ENCODE peak calls at places on chromosome 16, in seven cellular contexts. D is tibial nerve; Q is ascending aorta; B is cardiac muscle cell; P is CD4-positive, alpha-beta memory T cell; I is CD8-positive, alpha-beta T cell; H is stomach. G is an unnamed sample. For H3K27me3, the result is how much of the 10 kb centered on the place peaks cover.

GRCh38 chr16:86577314-86577971 is 906 bp upstream of the FOXL1 start:
- DNase-seq in D (no peak), Q (peak), B (no peak), P (no peak), I (no peak), H (no peak), G (no peak)

GRCh38 chr16:89143911-89144675 is 27.5 kb upstream of the CDH15 start:
- DNase-seq in D (no peak), Q (no peak), B (no peak), P (no peak), I (no peak), H (no peak), G (no peak)

GRCh38 chr16:66278111-66278531 is 88.4 kb upstream of the CDH5 start:
- DNase-seq in D (no peak), Q (no peak), B (no peak), P (no peak), I (no peak), H (peak), G (no peak)

GRCh38 chr16:87953308-87954208 is 2.3 kb downstream of the BANP start:
- DNase-seq in D (no peak), Q (no peak), B (no peak), P (no peak), I (no peak), H (no peak), G (no peak)

GRCh38 chr16:35311475-35311874 is 1852.1 kb downstream of the TP53TG3F start:
- DNase-seq in D (no peak), Q (no peak), B (no peak), P (no peak), I (no peak), H (no peak), G (no peak)

GRCh38 chr16:23186171-23186570 is 3.6 kb downstream of the SCNN1G start:
- DNase-seq in D (no peak), Q (no peak), B (no peak), P (no peak), I (no peak), H (no peak), G (no peak)

GRCh38 chr16:68093816-68094613 is 8.8 kb downstream of the NFATC3 start:
- DNase-seq in D (no peak), Q (no peak), B (peak), P (peak), I (no peak), H (no peak), G (no peak)

GRCh38 chr16:10992112-10992511 is 47.7 kb downstream of the CLEC16A start:
- DNase-seq in D (no peak), Q (no peak), B (no peak), P (no peak), I (no peak), H (no peak), G (no peak)

GRCh38 chr16:72474511-72475123 is 302.7 kb upstream of the PMFBP1 start:
- DNase-seq in D (no peak), Q (no peak), B (no peak), P (no peak), I (no peak), H (no peak), G (no peak)

GRCh38 chr16:10871157-10871991 is 5.6 kb upstream of the CIITA start:
- DNase-seq in D (no peak), Q (no peak), B (no peak), P (no peak), I (peak), H (peak), G (peak)

GRCh38 chr16:87570938-87571867 is 31.1 kb upstream of the JPH3 start:
- DNase-seq in D (no peak), Q (peak), B (peak), P (no peak), I (no peak), H (peak), G (no peak)

GRCh38 chr16:52141871-52142270 is 405.1 kb downstream of the TOX3 start:
- DNase-seq in D (no peak), Q (no peak), B (no peak), P (no peak), I (no peak), H (no peak), G (no peak)

GRCh38 chr16:52773026-52773425 is 226.1 kb upstream of the TOX3 start:
- DNase-seq in D (no peak), Q (no peak), B (peak), P (no peak), I (no peak), H (no peak), G (no peak)

GRCh38 chr16:31213342-31213741 is 577 bp upstream of the TRIM72 start:
- DNase-seq in D (no peak), Q (no peak), B (no peak), P (no peak), I (no peak), H (no peak), G (no peak)

GRCh38 chr16:12903325-12904040 is 2.1 kb downstream of the SHISA9 start:
- DNase-seq in D (no peak), Q (no peak), B (peak), P (no peak), I (no peak), H (no peak), G (no peak)

GRCh38 chr16:10090816-10091215 is 91.4 kb downstream of the GRIN2A start:
- DNase-seq in D (no peak), Q (no peak), B (no peak), P (no peak), I (no peak), H (no peak), G (no peak)

GRCh38 chr16:89410322-89410721 is 80.0 kb downstream of the ANKRD11 start:
- DNase-seq in D (no peak), Q (no peak), B (no peak), P (no peak), I (no peak), H (no peak), G (no peak)

GRCh38 chr16:2874032-2874431 is 9.0 kb upstream of the FLYWCH2 start:
- DNase-seq in D (no peak), Q (no peak), B (no peak), P (no peak), I (no peak), H (no peak), G (no peak)

GRCh38 chr16:20257234-20257633 is 70.1 kb downstream of the GP2 start:
- DNase-seq in D (no peak), Q (no peak), B (no peak), P (no peak), I (no peak), H (no peak), G (no peak)

GRCh38 chr16:4338712-4339299 is 12.3 kb downstream of the PAM16 start:
- DNase-seq in D (no peak), Q (no peak), B (no peak), P (no peak), I (no peak), H (no peak), G (no peak)

GRCh38 chr16:55711959-55712876 is 56.4 kb downstream of the SLC6A2 start:
- DNase-seq in D (peak), Q (no peak), B (peak), P (peak), I (peak), H (peak), G (peak)

GRCh38 chr16:6977906-6978305 is 354.7 kb upstream of the RBFOX1 start:
- DNase-seq in D (no peak), Q (no peak), B (no peak), P (no peak), I (no peak), H (no peak), G (no peak)

GRCh38 chr16:30065943-30066881 is 652 bp downstream of the ALDOA start:
- DNase-seq in D (no peak), Q (no peak), B (peak), P (no peak), I (peak), H (no peak), G (peak)

GRCh38 chr16:68227850-68228553 is 7.9 kb downstream of the ESRP2 start:
- DNase-seq in D (no peak), Q (no peak), B (no peak), P (no peak), I (no peak), H (peak), G (no peak)

DNA sequence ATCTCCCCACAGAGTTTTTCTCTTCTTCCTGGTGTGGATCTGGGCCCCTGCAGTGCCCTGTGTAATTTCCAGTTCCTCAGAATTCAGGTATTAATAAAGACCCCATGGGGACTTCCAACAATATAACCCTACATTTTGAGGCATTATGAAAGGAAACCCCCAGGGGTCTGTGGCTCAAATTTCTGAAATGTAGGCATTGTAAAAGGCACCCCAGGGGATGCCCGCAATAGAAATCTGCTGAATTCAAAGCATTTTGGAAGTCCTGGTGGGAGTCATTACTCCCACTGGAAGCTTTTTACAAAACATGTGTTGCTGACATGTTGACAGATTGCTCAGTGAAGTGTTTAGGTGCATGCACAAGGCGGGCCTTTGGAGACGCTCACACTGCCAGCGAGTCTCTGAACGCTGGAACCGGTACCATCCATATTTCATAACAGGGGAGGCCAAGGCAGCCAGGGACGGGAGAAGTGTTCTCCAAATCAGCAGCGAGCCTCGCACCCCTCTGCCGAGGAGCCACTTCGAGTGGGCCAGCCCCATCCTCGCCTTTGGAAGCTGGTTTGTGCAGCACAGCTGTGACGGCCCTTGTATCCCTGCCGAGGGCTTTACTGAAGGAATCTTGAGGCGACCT is 153.9 kb downstream of the ZNF423 start:
- DNase-seq in D (peak), Q (peak), B (peak), P (no peak), I (no peak), H (no peak), G (no peak)
- H3K27me3 ChIP-seq in D (under half), Q (under half), B (under half), P (under half), I (under half), H (under half), G (under half)

DNA sequence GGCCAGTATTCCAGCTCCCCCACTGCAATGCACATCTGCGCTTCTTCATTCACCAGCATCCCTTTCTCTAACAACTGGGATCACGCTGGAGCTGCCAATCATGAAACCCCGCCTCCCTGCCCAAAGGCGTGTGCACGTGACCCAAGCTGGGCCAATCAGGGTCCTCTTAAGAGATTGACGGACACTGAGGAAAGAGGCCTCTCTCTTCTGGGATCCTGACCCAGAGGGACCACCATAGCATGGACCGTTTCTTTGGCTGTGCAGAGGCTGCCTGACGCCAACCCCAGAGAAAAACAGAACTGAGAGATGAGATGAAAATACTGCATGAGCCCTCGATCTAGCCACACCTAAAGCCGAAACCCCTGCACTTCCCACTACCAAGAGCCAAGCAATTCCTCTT is 32.0 kb downstream of the COTL1 start:
- DNase-seq in D (no peak), Q (no peak), B (peak), P (no peak), I (no peak), H (no peak), G (no peak)
- H3K4me3 ChIP-seq in D (no peak), Q (no peak), B (no peak), P (no peak), I (no peak), H (no peak), G (no peak)

DNA sequence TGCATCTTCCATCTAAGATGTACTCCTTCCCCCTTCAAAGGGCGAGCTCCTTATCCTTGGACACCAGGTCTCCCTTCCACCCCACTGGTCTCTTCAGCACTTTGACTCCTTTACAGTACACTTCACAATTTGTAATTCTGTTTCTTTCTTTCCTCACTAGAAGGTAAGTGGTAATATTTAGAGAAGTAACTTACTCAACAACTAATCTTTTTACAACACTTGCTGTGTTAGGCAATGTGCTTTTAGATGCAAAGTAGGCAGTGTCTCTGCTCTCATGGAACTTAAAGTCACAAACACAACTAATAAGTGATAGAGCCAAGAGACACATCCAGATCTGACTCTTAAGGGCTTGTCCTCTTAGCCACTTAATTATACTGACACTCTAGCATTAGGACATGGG is 6.4 kb downstream of the SIAH1 start:
- DNase-seq in D (no peak), Q (no peak), B (no peak), P (no peak), I (no peak), H (no peak), G (no peak)
- H3K27me3 ChIP-seq in D (under half), Q (under half), B (under half), P (under half), I (under half), H (under half), G (under half)

GRCh38 chr16:58234831-58235595 is 37.1 kb upstream of the CSNK2A2 start:
- DNase-seq in D (no peak), Q (no peak), B (no peak), P (no peak), I (no peak), H (no peak), G (no peak)

GRCh38 chr16:58236831-58237230 is 38.9 kb upstream of the CSNK2A2 start:
- DNase-seq in D (no peak), Q (no peak), B (no peak), P (no peak), I (no peak), H (no peak), G (no peak)

GRCh38 chr16:58235663-58236062 is 37.8 kb upstream of the CSNK2A2 start:
- DNase-seq in D (no peak), Q (no peak), B (no peak), P (no peak), I (no peak), H (no peak), G (no peak)

GRCh38 chr16:58236231-58236690 is 38.4 kb upstream of the CSNK2A2 start:
- DNase-seq in D (peak), Q (peak), B (peak), P (peak), I (peak), H (peak), G (peak)
- H3K4me3 ChIP-seq in D (no peak), Q (peak), B (peak), P (peak), I (peak), H (peak), G (peak)